ENCODE peak calls at places on chromosome 12, in six cellular contexts. R, A, H, T, I and S are unnamed samples.
A peak's percentile ranks its signal among the peaks of the same experiment; 100 is the strongest.

GRCh38 chr12:81992461-81992860 is 233.3 kb upstream of the PPFIA2 start:
- DNase-seq in H (no peak), T (no peak), R (no peak), A (no peak), I (no peak), S (no peak)

GRCh38 chr12:92926549-92926948 is 2.5 kb downstream of the EEA1 start:
- DNase-seq in H (no peak), A (no peak), T (no peak), I (no peak), R (no peak), S (no peak)

GRCh38 chr12:56838602-56839488 is 75.7 kb downstream of the HSD17B6 start:
- DNase-seq in H (no peak), A (no peak), R (no peak), T (no peak), I (no peak), S (no peak)

GRCh38 chr12:79083181-79083580 is 218.6 kb downstream of the SYT1 start:
- DNase-seq in H (no peak), A (no peak), T (no peak), I (no peak), R (no peak), S (no peak)

GRCh38 chr12:94140556-94140955 is 7.8 kb upstream of the PLXNC1 start:
- DNase-seq in I (no peak), A (peak; percentile 32), R (peak; percentile 35), T (peak; percentile 52), H (peak; percentile 71), S (peak; percentile 52)

GRCh38 chr12:27965411-27965810 is 7.1 kb downstream of the PTHLH start:
- DNase-seq in T (no peak), A (no peak), I (no peak), R (no peak), H (no peak), S (no peak)

GRCh38 chr12:31803306-31804184 is 74.7 kb upstream of the AMN1 start:
- DNase-seq in A (no peak), T (no peak), I (no peak), H (no peak), R (no peak), S (no peak)

GRCh38 chr12:110135012-110135411 is 10.9 kb downstream of the IFT81 start:
- DNase-seq in T (no peak), A (no peak), H (no peak), R (no peak), I (no peak), S (no peak)

GRCh38 chr12:124053855-124054254 is 80.8 kb downstream of the ZNF664 start:
- DNase-seq in T (no peak), A (peak; percentile 52), H (peak; percentile 61), I (no peak), R (peak; percentile 25), S (no peak)

GRCh38 chr12:20004951-20005350 is 363.4 kb upstream of the PDE3A start:
- DNase-seq in I (no peak), H (no peak), T (no peak), R (no peak), A (no peak), S (no peak)

DNA sequence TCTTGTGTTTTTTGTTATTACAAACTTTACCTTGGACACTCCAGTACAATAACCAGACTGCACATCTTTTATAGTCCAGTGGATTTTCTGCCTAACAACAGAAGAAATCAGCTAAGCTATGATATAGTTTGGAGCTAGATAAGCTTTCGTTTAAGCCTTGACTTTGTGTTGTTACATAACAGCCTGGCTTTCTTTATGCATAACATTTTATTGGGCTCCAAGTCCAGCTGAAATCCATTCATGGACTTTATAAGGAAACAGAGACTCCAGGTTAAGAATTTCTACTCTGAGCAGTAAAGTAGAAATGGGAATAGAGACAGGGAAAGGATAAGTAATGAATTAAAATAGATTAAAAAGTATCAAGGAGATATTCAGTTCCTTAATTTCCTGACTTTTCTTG is 3.6 kb upstream of the DCN start:
- DNase-seq in R (no peak), T (no peak), H (no peak), A (no peak), I (no peak), S (no peak)
- TF ChIP-seq TAF1 in R (no peak), T (no peak), H (no peak), A (no peak), I (no peak), S (no peak)

DNA sequence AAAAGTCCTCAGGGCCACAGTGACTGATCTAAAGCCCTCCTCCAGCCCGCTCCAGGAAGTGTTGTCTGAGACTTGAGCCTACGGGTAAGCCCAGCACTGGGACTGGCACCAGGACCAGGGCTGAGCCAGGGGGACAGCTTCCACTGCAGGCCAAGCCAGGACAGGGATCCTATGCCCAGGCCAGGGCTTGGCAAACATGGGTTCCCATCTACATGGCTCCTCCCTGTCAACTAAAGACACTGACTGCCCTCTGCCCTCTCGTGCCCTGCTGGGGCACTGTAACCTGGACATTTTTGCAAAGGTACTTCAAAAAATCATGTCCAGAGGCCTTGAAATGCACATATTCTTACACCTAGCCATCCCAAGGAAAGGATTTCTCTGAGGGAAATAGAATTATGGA is 88.0 kb downstream of the VWF start:
- DNase-seq in H (no peak), I (no peak), R (no peak), T (no peak), A (no peak), S (no peak)
- TF ChIP-seq POLR2AphosphoS5 in H (no peak), I (no peak), R (no peak), T (no peak), A (no peak), S (no peak)

GRCh38 chr12:122979001-122979907 is 1.2 kb upstream of the ARL6IP4 start:
- DNase-seq in T (no peak), A (no peak), I (no peak), R (no peak), H (peak; percentile 49), S (no peak)

GRCh38 chr12:122981587-122982493 is 1.4 kb downstream of the ARL6IP4 start:
- DNase-seq in I (no peak), H (no peak), R (no peak), A (no peak), T (no peak), S (no peak)

GRCh38 chr12:122981036-122981471 is 573 bp downstream of the ARL6IP4 start:
- DNase-seq in H (peak; percentile 69), T (no peak), R (no peak), I (no peak), A (no peak), S (no peak)

GRCh38 chr12:122979908-122980191 is 631 bp upstream of the ARL6IP4 start:
- DNase-seq in R (no peak), T (no peak), I (no peak), H (no peak), A (no peak), S (no peak)

DNA sequence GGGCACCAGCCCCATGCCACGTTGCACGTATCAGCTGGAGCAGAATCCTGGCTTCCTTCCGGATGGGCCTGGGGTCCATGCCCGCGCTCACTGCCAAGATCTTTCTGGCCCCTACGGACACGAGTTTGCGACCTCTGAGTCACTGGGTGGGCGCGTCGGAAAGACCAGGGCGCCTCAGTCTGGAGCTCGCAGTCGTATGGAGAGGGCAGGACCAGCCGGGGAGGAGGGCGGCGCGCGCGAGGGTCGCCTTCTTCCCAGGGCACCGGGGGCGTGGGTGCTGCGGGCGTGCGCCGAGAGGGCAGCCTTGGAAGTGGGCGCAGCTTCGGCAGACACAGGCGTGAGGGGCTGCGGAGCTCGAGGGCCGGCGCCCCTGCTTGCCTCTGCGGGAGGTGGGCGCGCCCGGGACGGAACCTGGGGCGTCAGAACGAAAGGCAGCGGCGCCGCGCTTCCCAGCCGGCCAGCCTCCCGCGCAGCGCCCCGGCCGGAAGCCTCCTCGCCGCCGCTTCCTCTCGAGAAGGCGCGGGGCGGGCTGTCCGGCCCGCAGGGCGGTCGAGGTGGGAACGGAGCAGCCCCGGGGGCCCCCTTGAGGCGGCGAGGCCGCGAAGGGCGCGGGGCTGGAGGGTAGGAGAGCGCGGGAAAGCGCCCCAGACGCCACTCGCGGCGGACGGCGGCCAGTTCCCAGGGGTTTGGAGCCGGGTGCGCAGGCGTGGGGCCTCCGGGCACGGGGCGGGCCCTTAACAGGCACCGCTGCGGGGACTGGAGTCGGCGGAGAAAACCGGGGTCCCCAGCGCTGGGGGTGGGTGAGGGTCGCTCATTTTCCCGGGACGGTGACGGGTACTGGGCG is at the start of gene ARL6IP4:
- DNase-seq in I (no peak), A (no peak), T (peak; percentile 93), R (peak; percentile 90), H (peak; percentile 78), S (peak; percentile 95)
- TF ChIP-seq POLR2A in I (peak; percentile 78), A (no peak), T (no peak), R (peak; percentile 75), H (no peak), S (peak; percentile 79)

GRCh38 chr12:114692558-114693531 is 8.9 kb upstream of the TBX3 start:
- DNase-seq in T (no peak), I (no peak), H (peak; percentile 69), A (no peak), R (no peak), S (no peak)

GRCh38 chr12:114693532-114693931 is 9.6 kb upstream of the TBX3 start:
- DNase-seq in I (no peak), A (no peak), T (no peak), H (no peak), R (no peak), S (no peak)

GRCh38 chr12:114690267-114691135 is 6.5 kb upstream of the TBX3 start:
- DNase-seq in A (no peak), R (no peak), T (no peak), H (no peak), I (no peak), S (no peak)

GRCh38 chr12:114691196-114691595 is 7.2 kb upstream of the TBX3 start:
- DNase-seq in A (no peak), T (no peak), R (no peak), I (no peak), H (no peak), S (no peak)

GRCh38 chr12:114691810-114692557 is 8.0 kb upstream of the TBX3 start:
- DNase-seq in H (peak; percentile 69), I (no peak), A (no peak), R (no peak), T (no peak), S (no peak)
- TF ChIP-seq TAF1 in H (no peak), I (no peak), A (no peak), R (no peak), T (no peak), S (no peak)

GRCh38 chr12:80556566-80556965 is 112.5 kb downstream of the PTPRQ start:
- DNase-seq in A (no peak), R (no peak), I (no peak), T (no peak), H (no peak), S (no peak)

GRCh38 chr12:80553316-80553715 is 109.3 kb downstream of the PTPRQ start:
- DNase-seq in R (no peak), T (no peak), H (no peak), I (no peak), A (no peak), S (no peak)

DNA sequence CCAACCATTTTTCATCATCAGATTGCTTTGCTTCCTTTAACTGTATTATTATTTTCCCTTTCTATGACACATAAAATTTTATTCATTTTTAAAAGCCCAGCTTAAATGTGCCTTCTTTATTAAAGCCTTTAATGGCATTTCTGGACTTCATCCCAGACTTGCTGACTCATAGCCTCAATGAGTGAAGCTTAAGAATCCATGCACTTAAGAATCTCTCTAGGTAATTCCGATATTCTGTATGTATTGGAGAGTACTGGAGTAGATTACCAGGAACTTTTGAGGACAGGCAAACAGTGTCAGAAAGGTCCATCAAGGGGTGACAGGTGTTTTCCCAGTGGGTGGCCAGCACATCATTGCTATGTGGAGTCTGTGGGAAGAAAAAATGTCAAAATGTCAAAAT is 107.9 kb downstream of the PTPRQ start:
- DNase-seq in A (no peak), R (no peak), T (no peak), I (no peak), H (no peak), S (no peak)
- TF ChIP-seq POLR2AphosphoS5 in A (no peak), R (no peak), T (no peak), I (no peak), H (no peak), S (no peak)